ENCODE peak calls at places on chromosome 12, in four cellular contexts. G is AG09319, C is B cell, W is upper lobe of left lung. U is an unnamed sample.
A peak's percentile ranks its signal among the peaks of the same experiment; 100 is the strongest.

GRCh38 chr12:105912911-105913514 is 225.7 kb downstream of the NUAK1 start:
- DNase-seq in C (no peak), W (no peak), G (no peak), U (no peak)

GRCh38 chr12:18224745-18225144 is 36.6 kb upstream of the PIK3C2G start:
- DNase-seq in C (no peak), G (peak; percentile 11), W (no peak), U (no peak)

GRCh38 chr12:115922952-115923564 is 354.4 kb downstream of the MED13L start:
- DNase-seq in W (no peak), C (no peak), G (no peak), U (no peak)

GRCh38 chr12:111056618-111057521 is 136.5 kb upstream of the MYL2 start:
- DNase-seq in W (peak; percentile 30), C (peak; percentile 34), G (no peak), U (no peak)

GRCh38 chr12:90280564-90281058 is 572.0 kb upstream of the ATP2B1 start:
- DNase-seq in G (no peak), C (peak; percentile 19), W (no peak), U (no peak)

GRCh38 chr12:92987846-92988621 is 58.9 kb upstream of the EEA1 start:
- DNase-seq in W (peak; percentile 54), C (peak; percentile 71), G (no peak), U (no peak)

GRCh38 chr12:121023799-121024198 is 7.5 kb upstream of the C12orf43 start:
- DNase-seq in G (no peak), W (no peak), C (no peak), U (no peak)

GRCh38 chr12:67394600-67394999 is 125.4 kb downstream of the CAND1 start:
- DNase-seq in C (no peak), W (peak; percentile 21), G (peak; percentile 8), U (no peak)

GRCh38 chr12:5013206-5013830 is 30.4 kb upstream of the KCNA5 start:
- DNase-seq in G (peak; percentile 20), W (no peak), C (no peak), U (no peak)

GRCh38 chr12:105253882-105254513 is 18.0 kb upstream of the APPL2 start:
- DNase-seq in W (no peak), C (no peak), G (no peak), U (no peak)

GRCh38 chr12:84874125-84874824 is 38.3 kb downstream of the SLC6A15 start:
- DNase-seq in W (no peak), G (peak; percentile 18), C (peak; percentile 39), U (no peak)

GRCh38 chr12:11702959-11703358 is 53.5 kb downstream of the ETV6 start:
- DNase-seq in G (no peak), C (no peak), W (no peak), U (no peak)

GRCh38 chr12:53664191-53664590 is 11.7 kb downstream of the ATP5MC2 start:
- DNase-seq in C (no peak), G (no peak), W (no peak), U (no peak)

GRCh38 chr12:43241971-43242370 is 310.0 kb downstream of the ADAMTS20 start:
- DNase-seq in C (no peak), G (no peak), W (no peak), U (no peak)

GRCh38 chr12:48390026-48390425 is 39.3 kb upstream of the ZNF641 start:
- DNase-seq in C (no peak), W (no peak), G (no peak), U (no peak)

GRCh38 chr12:77968021-77968420 is 137.3 kb downstream of the NAV3 start:
- DNase-seq in W (no peak), G (no peak), C (no peak), U (no peak)

GRCh38 chr12:107287436-107288413 is 194.4 kb upstream of the CRY1 start:
- DNase-seq in C (no peak), W (no peak), G (no peak), U (no peak)

GRCh38 chr12:6923003-6923732 is 4.6 kb upstream of the ATN1 start:
- DNase-seq in G (no peak), C (no peak), W (no peak), U (no peak)

GRCh38 chr12:93379432-93380308 is 1.9 kb downstream of the NUDT4 start:
- DNase-seq in G (no peak), W (no peak), C (no peak), U (no peak)

GRCh38 chr12:107436836-107437235 is 248.8 kb upstream of the PWP1 start:
- DNase-seq in G (no peak), C (no peak), W (no peak), U (no peak)

GRCh38 chr12:60096727-60097126 is 500.9 kb downstream of the SLC16A7 start:
- DNase-seq in C (no peak), G (no peak), W (no peak), U (no peak)

GRCh38 chr12:47768323-47768811 is 4.7 kb upstream of the SLC48A1 start:
- DNase-seq in C (no peak), G (no peak), W (no peak), U (no peak)

GRCh38 chr12:26736563-26737486 is 96.2 kb downstream of the ITPR2 start:
- DNase-seq in G (no peak), W (no peak), C (no peak), U (no peak)

GRCh38 chr12:116497051-116497529 is 62.1 kb upstream of the MAP1LC3B2 start:
- DNase-seq in G (no peak), C (no peak), W (no peak), U (no peak)

GRCh38 chr12:132827763-132828703 is 636 bp downstream of the GOLGA3 start:
- DNase-seq in W (peak; percentile 36), C (no peak), G (peak; percentile 27), U (no peak)

GRCh38 chr12:92574046-92574783 is 128.6 kb upstream of the PLEKHG7 start:
- DNase-seq in W (no peak), C (no peak), G (no peak), U (no peak)

GRCh38 chr12:94710933-94711332 is 60.6 kb upstream of the TMCC3 start:
- DNase-seq in C (peak; percentile 55), G (no peak), W (no peak), U (no peak)

GRCh38 chr12:39623919-39624318 is 4.3 kb upstream of the ABCD2 start:
- DNase-seq in C (no peak), G (no peak), W (no peak), U (no peak)

DNA sequence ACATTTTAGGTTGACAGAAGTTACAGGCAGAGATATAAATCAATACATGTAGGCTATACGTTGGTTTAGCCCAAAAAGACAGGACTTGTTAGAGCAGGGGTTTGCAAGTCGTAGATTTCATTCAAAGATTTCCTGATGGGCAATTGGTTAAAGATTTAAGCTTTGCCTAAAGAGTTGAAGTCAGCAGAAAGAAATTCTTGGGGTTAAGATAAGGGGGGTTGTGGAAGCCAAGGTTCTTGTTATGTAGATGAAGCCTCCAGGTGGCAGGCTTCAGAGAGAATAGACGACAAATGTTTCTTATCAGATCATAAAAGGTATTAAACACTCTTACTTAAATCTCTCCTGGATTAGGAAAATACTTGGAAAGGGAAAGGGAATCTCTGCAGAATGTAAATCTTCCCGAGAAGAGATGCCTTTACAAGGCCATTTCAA is 510.8 kb downstream of the TMTC2 start:
- DNase-seq in G (no peak), C (no peak), W (no peak), U (no peak)
- TF ChIP-seq CTCF in G (no peak), C (no peak), W (no peak), U (no peak)

DNA sequence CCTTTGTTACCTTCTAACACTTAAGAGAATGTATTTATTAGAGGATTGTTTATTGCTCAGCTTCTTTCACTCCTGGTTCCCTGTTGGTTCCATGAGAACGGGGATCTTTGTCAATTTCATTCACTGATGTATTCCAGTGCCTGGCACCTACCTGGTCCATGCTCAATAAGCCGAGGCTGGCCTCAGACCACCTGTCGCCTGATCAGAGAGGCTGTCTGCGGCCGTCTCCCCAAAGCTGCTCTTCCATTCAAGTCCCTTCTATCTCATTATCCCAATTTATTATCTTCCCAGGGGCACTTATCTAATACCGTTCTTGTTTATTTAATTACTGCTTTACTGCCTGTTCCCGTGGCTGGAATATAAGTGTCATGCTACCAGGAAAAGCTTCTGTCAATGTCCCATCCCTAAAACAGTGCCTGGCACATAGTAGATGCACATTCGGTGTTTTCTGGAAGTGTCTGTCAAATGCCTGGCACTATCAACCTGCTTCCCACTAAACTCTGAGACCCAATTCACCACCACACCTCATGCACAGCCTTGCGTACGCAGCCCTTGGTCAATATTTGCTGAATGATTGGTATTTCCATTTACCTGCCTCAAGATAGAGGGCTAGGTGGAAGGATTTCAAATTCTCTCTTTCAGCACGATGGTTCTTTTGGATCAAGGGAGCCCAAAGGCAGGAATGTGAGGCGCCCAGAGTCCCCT is 100.2 kb upstream of the RFLNA start:
- DNase-seq in W (no peak), C (no peak), G (no peak), U (no peak)
- TF ChIP-seq CTCF in W (no peak), C (no peak), G (no peak), U (no peak)

GRCh38 chr12:109695961-109696461 is 17.6 kb upstream of the FAM222A start:
- DNase-seq in C (no peak), G (no peak), W (no peak), U (no peak)
- TF ChIP-seq CTCF in C (no peak), G (no peak), W (no peak), U (no peak)

GRCh38 chr12:58104443-58104842 is 163.1 kb downstream of the ATP23 start:
- DNase-seq in C (no peak), G (no peak), W (no peak), U (no peak)

GRCh38 chr12:58106185-58106584 is 164.8 kb downstream of the ATP23 start:
- DNase-seq in W (no peak), G (no peak), C (no peak), U (no peak)

GRCh38 chr12:58099476-58099875 is 158.1 kb downstream of the ATP23 start:
- DNase-seq in W (no peak), C (no peak), G (no peak), U (no peak)

DNA sequence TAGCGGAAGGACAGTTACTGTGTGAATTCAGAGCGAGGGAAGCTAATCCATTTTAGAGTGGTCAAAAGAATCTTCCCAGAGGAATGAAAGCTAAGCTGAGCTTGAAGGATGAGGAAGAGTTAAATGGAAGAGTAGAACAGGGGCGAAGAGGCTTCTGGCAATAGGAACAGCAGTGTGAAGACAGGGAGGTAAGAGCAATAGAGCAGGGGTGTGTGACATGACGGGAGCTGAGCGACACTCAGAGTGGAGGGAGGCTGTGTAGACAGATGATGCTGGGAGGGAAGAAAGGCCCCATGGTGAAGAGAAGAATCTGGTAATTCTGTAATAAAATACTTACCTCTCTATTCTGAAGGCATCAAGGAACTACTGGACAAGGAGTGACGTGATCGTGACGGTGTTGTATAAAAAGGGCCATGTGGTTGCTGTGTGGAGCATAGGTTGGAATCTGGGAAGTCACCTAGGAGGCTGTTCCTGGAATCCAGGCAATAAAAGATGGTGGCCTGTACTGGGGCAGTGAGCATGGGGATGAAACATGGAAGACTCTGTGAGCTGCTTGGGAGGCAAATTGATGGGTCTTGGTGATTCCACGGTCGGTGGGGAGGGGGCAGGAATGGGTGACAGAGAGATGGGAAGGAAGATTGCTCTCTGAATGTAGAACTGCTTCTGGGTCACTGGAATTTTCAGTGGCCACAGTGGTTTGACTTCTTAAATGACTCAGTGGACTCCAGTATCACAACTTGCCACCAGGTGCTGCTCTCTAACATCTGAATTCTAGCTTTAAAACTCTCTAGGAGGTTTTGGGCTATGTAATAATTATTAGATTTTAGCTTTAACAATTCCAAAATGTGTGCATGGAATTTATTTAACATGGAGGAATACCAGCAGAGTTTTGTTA is 164.1 kb downstream of the ATP23 start:
- DNase-seq in G (no peak), W (no peak), C (no peak), U (no peak)
- TF ChIP-seq CTCF in G (peak; percentile 29), W (no peak), C (no peak), U (no peak)

GRCh38 chr12:76085159-76085868 is 829 bp upstream of the NAP1L1 start:
- DNase-seq in C (peak; percentile 55), W (no peak), G (no peak), U (no peak)
- TF ChIP-seq CTCF in C (peak; percentile 46), W (no peak), G (peak; percentile 48), U (no peak)